ENCODE peak calls at places on chromosomes 3 and 15, in eight cellular contexts. I is GM23248; K is endothelial cell of umbilical vein; S is cardiac muscle cell; Z is testis; P is fibroblast of lung; T is naive thymus-derived CD4-positive, alpha-beta T cell; L is astrocyte. G is an unnamed sample. For H3K4me1, the result is how much of the 10 kb centered on the place peaks cover.

GRCh38 chr15:92399271-92399670 is 5.6 kb downstream of the ST8SIA2 start:
- DNase-seq in K (no peak), P (no peak), Z (no peak), L (no peak), S (no peak), I (no peak), T (no peak), G (no peak)

GRCh38 chr15:25783607-25784131 is 79.5 kb downstream of the ATP10A start:
- DNase-seq in T (peak), Z (peak), K (no peak), L (no peak), P (peak), I (peak), S (peak), G (no peak)

GRCh38 chr3:139988472-139988871 is 53.5 kb downstream of the CLSTN2 start:
- DNase-seq in P (no peak), Z (no peak), I (no peak), S (no peak), L (no peak), T (no peak), K (no peak), G (no peak)

GRCh38 chr15:69852482-69853275 is 245.0 kb downstream of the TLE3 start:
- DNase-seq in L (peak), S (peak), K (no peak), P (peak), I (peak), T (no peak), Z (no peak), G (no peak)

GRCh38 chr15:38564557-38565286 is at the start of gene RASGRP1:
- DNase-seq in Z (peak), L (no peak), K (peak), P (peak), S (peak), T (peak), I (peak), G (peak)

GRCh38 chr3:132276228-132276906 is 40.8 kb upstream of the ACP3 start:
- DNase-seq in S (no peak), P (no peak), Z (no peak), I (no peak), K (no peak), T (no peak), L (no peak), G (no peak)

GRCh38 chr3:17420668-17421067 is 321.8 kb downstream of the TBC1D5 start:
- DNase-seq in K (peak), S (no peak), P (peak), Z (no peak), T (no peak), L (no peak), I (no peak), G (no peak)

GRCh38 chr15:29734917-29735572 is 87.2 kb downstream of the TJP1 start:
- DNase-seq in K (no peak), Z (no peak), I (peak), T (no peak), S (peak), L (peak), P (no peak), G (no peak)

GRCh38 chr3:194315088-194315964 is 35.8 kb downstream of the CPN2 start:
- DNase-seq in K (peak), T (peak), P (peak), L (peak), S (peak), I (peak), Z (peak), G (peak)

GRCh38 chr15:49309889-49310288 is 113.2 kb upstream of the FGF7 start:
- DNase-seq in I (no peak), P (no peak), Z (no peak), K (no peak), S (peak), T (no peak), L (no peak), G (no peak)

GRCh38 chr3:33146791-33147445 is 33.1 kb downstream of the CRTAP start:
- DNase-seq in I (peak), T (no peak), P (peak), S (peak), K (peak), L (peak), Z (no peak), G (no peak)

GRCh38 chr3:107201146-107201545 is 176.1 kb upstream of the CCDC54 start:
- DNase-seq in L (no peak), S (no peak), I (no peak), P (no peak), T (no peak), K (no peak), Z (no peak), G (no peak)

GRCh38 chr3:105022813-105023212 is 343.9 kb upstream of the ALCAM start:
- DNase-seq in K (no peak), L (no peak), T (no peak), Z (no peak), S (no peak), P (no peak), I (no peak), G (no peak)

GRCh38 chr3:128072454-128073184 is 20.4 kb downstream of the SEC61A1 start:
- DNase-seq in Z (no peak), S (no peak), T (no peak), P (no peak), I (no peak), K (no peak), L (no peak), G (no peak)

GRCh38 chr15:70535955-70536338 is 227.4 kb downstream of the UACA start:
- DNase-seq in L (no peak), Z (no peak), K (no peak), T (no peak), I (no peak), P (no peak), S (no peak), G (no peak)

GRCh38 chr3:117322866-117323265 is 613.3 kb downstream of the TUSC7 start:
- DNase-seq in L (peak), S (peak), T (no peak), I (peak), Z (no peak), P (peak), K (peak), G (no peak)

GRCh38 chr3:107884719-107885460 is 205.9 kb downstream of the CD47 start:
- DNase-seq in K (no peak), I (peak), Z (no peak), P (peak), L (peak), T (no peak), S (peak), G (no peak)

GRCh38 chr3:17412950-17413530 is 329.4 kb downstream of the TBC1D5 start:
- DNase-seq in T (peak), S (peak), I (peak), L (peak), K (peak), P (peak), Z (no peak), G (no peak)

GRCh38 chr3:13077431-13078157 is 4.4 kb upstream of the IQSEC1 start:
- DNase-seq in L (no peak), S (no peak), Z (peak), I (peak), K (no peak), T (no peak), P (no peak), G (no peak)

GRCh38 chr3:175433026-175433668 is 574.0 kb downstream of the NAALADL2 start:
- DNase-seq in Z (no peak), P (peak), L (peak), S (peak), K (peak), T (no peak), I (peak), G (no peak)

GRCh38 chr15:39698444-39699390 is 83.9 kb downstream of the FSIP1 start:
- DNase-seq in Z (no peak), S (peak), K (no peak), P (no peak), L (no peak), T (no peak), I (no peak), G (no peak)

GRCh38 chr15:31317033-31317979 is 9.3 kb upstream of the KLF13 start:
- DNase-seq in P (no peak), I (no peak), Z (no peak), L (no peak), S (no peak), K (no peak), T (no peak), G (no peak)

GRCh38 chr3:67245545-67245944 is 247.4 kb downstream of the KBTBD8 start:
- DNase-seq in Z (no peak), L (no peak), I (no peak), K (no peak), S (no peak), P (no peak), T (no peak), G (no peak)

GRCh38 chr15:52163321-52164190 is 27.6 kb downstream of the GNB5 start:
- DNase-seq in T (no peak), S (no peak), Z (peak), I (no peak), P (no peak), L (no peak), K (no peak), G (no peak)

GRCh38 chr15:36501063-36501678 is 78.3 kb upstream of the CDIN1 start:
- DNase-seq in I (peak), S (peak), T (peak), K (peak), Z (peak), P (peak), L (peak), G (no peak)

GRCh38 chr3:127734754-127735473 is 62.2 kb downstream of the ABTB1 start:
- DNase-seq in T (no peak), K (peak), I (peak), Z (peak), P (peak), L (peak), S (peak), G (no peak)

GRCh38 chr15:31482122-31482922 is 155.7 kb downstream of the KLF13 start:
- DNase-seq in K (no peak), L (no peak), I (no peak), Z (peak), P (no peak), T (no peak), S (no peak), G (no peak)

GRCh38 chr3:141796436-141797166 is 33.4 kb downstream of the GRK7 start:
- DNase-seq in T (peak), S (peak), Z (peak), K (peak), P (no peak), L (peak), I (peak), G (peak)
- H3K4me3 ChIP-seq in T (peak), S (no peak), Z (peak), K (no peak), P (no peak), L (peak), I (peak), G (peak)

GRCh38 chr15:89095073-89095472 is 6.8 kb downstream of the ABHD2 start:
- DNase-seq in I (no peak), S (no peak), T (no peak), L (no peak), K (no peak), Z (no peak), P (no peak), G (no peak)
- H3K4me1 ChIP-seq in I (under half), S (under half), T (under half), L (under half), K (under half), Z (under half), P (under half), G (under half)

DNA sequence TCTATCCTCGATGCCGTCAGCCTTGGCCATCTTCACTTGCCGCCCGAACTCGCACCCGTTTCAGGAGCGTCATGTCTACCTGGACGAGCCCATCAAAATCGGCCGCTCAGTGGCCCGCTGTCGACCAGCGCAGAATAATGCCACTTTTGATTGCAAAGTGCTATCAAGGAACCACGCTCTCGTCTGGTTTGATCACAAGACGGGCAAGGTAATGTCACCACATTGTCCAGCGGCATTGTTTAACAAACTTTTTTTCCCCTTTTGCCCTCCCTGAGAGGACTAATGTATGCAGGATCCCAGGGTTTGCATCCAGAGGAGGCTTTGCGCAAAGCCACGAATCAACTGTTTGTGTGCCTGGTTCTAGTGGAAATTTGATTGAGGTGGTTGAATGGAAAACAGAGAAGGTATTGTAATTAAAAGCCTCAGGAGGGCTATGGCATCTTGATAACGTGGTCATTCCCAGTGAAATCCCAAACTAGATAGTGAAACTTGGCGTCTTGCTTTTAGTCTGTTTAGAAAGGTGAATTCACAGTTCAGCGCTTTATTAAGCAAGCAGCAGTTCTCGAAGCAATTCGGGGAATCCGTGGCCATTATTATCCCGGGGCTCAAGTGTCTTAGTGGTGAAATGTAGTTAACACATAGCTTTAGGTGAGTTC is 1.7 kb downstream of the SLMAP start:
- DNase-seq in P (peak), Z (no peak), S (no peak), L (peak), I (peak), T (no peak), K (peak), G (no peak)
- H3K27ac ChIP-seq in P (peak), Z (no peak), S (no peak), L (peak), I (peak), T (no peak), K (no peak), G (no peak)

DNA sequence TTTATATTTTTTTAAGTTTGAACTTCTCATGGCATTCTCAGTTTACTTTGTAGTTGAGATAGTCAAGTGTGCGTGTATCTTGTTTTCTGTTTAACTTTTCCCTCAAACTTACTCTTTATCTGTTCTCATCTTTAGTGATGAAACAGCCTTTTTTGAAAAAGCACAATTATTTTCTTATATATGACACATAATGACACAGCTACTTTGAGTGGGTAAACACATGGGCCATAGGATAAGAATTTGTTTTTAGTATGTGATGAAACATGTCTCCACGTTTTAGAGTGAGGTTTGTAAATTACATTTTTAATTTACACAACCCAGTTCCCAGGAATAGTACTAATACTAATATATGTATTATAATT is 3.2 kb downstream of the DIPK2A start:
- DNase-seq in I (peak), S (no peak), L (no peak), K (peak), Z (no peak), T (no peak), P (peak), G (no peak)
- H3K4me3 ChIP-seq in I (peak), S (peak), L (peak), K (peak), Z (peak), T (no peak), P (peak), G (no peak)

DNA sequence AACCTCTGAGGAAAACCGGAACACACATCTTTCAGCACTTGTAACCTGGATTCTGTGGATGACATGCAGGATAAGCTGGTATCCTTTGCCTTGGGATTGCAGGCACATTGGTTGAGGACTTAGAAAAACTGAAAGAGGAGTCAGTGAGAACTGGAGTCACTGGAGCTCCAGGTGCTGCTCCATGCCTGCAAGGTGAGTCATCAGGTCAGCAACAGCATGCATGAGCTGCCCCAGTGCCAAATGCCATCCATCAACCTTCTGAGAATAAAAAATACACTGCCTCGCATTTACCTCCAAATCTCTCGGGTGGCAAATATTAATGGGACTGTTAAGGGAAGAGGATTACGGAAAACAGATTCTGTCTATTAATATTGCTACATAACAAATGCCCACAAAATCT is 729.1 kb downstream of the NTRK3 start:
- DNase-seq in L (peak), T (no peak), S (no peak), K (no peak), Z (no peak), I (no peak), P (no peak), G (no peak)
- H3K4me1 ChIP-seq in L (under half), T (under half), S (under half), K (under half), Z (under half), I (under half), P (under half), G (under half)

DNA sequence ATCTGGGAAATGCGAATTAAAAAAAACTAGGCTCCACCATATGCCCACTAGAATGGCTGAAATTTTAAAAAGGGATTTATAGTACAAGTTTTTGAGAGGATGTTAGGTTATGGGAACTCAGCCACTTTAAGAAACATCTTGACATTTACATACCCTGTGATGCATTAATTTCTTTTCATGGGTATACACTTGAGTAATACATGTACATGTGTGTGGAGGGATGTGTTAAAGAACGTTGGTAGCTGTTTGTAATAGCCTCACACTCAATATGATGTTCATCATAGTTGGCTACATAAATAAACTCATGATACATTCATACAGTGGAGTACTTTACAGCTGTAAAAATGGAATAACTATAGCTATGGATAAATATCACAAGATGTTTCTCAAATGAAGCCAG is 40.9 kb downstream of the MEF2A start:
- DNase-seq in P (no peak), K (no peak), I (no peak), Z (no peak), T (no peak), L (no peak), S (no peak), G (no peak)
- H3K27ac ChIP-seq in P (no peak), K (no peak), I (no peak), Z (no peak), T (no peak), L (no peak), S (peak), G (no peak)

GRCh38 chr3:44021646-44022594 is 219.8 kb upstream of the TOPAZ1 start:
- DNase-seq in L (peak), S (no peak), P (no peak), Z (no peak), T (no peak), I (peak), K (no peak), G (no peak)

GRCh38 chr3:44024194-44024593 is 217.5 kb upstream of the TOPAZ1 start:
- DNase-seq in T (no peak), Z (no peak), I (no peak), S (no peak), K (no peak), P (no peak), L (no peak), G (no peak)

GRCh38 chr3:44020178-44020577 is 221.5 kb upstream of the TOPAZ1 start:
- DNase-seq in K (no peak), I (no peak), P (no peak), L (no peak), T (no peak), S (no peak), Z (no peak), G (no peak)

GRCh38 chr3:44016818-44017217 is 224.9 kb upstream of the TOPAZ1 start:
- DNase-seq in S (no peak), Z (no peak), L (no peak), I (no peak), K (no peak), T (no peak), P (no peak), G (no peak)

DNA sequence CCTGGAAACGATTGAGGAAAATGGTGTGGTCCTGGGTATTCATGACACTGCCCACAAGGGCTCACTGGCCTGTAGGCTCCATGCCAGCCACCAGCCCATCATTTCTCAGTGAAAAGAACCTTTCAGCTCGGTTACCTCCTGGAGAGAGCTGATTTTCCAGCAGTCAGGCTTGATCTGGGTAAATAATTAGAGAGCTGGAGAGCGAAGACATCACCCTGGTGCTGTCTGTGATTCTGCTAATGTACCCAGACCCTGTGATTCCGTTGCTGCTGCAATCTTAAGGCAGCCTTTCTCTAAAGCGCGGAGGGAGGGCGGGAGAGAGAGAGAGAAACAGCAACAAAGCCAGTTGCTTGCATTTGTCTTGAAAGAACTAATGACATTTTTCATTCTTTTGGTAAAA is 221.9 kb upstream of the TOPAZ1 start:
- DNase-seq in L (no peak), K (no peak), P (peak), S (no peak), I (no peak), Z (no peak), T (no peak), G (no peak)
- H3K4me3 ChIP-seq in L (no peak), K (no peak), P (no peak), S (no peak), I (no peak), Z (no peak), T (no peak), G (no peak)

DNA sequence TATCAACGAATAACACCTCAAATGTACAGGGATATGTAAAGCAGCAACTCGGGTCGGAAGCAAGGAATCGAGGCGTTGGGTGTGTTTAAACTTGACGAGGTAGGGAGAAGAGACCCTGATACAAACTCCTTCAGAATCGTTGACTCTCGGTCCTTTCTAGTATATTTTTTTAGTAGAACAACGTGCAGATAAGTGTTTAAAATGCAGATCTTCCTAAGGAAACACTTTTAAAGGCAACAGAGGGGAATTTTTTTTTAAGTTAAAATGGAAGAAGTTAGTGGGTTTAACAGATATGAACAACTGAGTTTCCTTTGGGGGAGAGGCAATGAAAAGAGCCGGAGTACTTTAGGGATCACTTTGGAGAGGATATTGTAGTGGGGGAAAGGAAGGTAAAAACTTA is 1.1 kb upstream of the KPNA4 start:
- DNase-seq in I (no peak), T (no peak), P (no peak), K (no peak), Z (no peak), L (no peak), S (no peak), G (no peak)
- H3K4me1 ChIP-seq in I (under half), T (under half), P (under half), K (under half), Z (under half), L (under half), S (under half), G (under half)